ENCODE peak calls at places on chromosome 4, in seven cellular contexts. V is glutamatergic neuron, A is GM12878, O is bronchial epithelial cell, U is foreskin keratinocyte, N is RWPE1, Y is endothelial cell. R is an unnamed sample.

GRCh38 chr4:104486702-104487101 is 8.0 kb downstream of the CXXC4 start:
- DNase-seq in V (no peak), A (no peak), O (no peak), U (no peak), N (no peak), Y (no peak), R (no peak)

GRCh38 chr4:22458112-22458511 is 57.8 kb downstream of the ADGRA3 start:
- DNase-seq in V (no peak), A (no peak), O (peak), U (peak), N (no peak), Y (no peak), R (peak)

GRCh38 chr4:13700196-13701140 is 72.9 kb upstream of the BOD1L1 start:
- DNase-seq in V (no peak), A (no peak), O (peak), U (peak), N (no peak), Y (no peak), R (peak)

GRCh38 chr4:181647396-181648107 is 595.6 kb upstream of the TENM3 start:
- DNase-seq in V (no peak), A (no peak), O (no peak), U (peak), N (no peak), Y (no peak), R (no peak)

GRCh38 chr4:2742081-2742822 is 13.9 kb downstream of the TNIP2 start:
- DNase-seq in V (no peak), A (no peak), O (no peak), U (no peak), N (no peak), Y (no peak), R (no peak)

GRCh38 chr4:82429728-82430192 is 502 bp downstream of the HNRNPDL start:
- DNase-seq in V (no peak), A (no peak), O (peak), U (peak), N (peak), Y (no peak), R (peak)

GRCh38 chr4:80507507-80507906 is 172.0 kb downstream of the CFAP299 start:
- DNase-seq in V (no peak), A (peak), O (no peak), U (no peak), N (no peak), Y (no peak), R (no peak)

GRCh38 chr4:10129196-10130185 is 12.9 kb upstream of the WDR1 start:
- DNase-seq in V (no peak), A (no peak), O (no peak), U (peak), N (peak), Y (no peak), R (peak)

GRCh38 chr4:119041951-119042560 is 93.6 kb upstream of the MYOZ2 start:
- DNase-seq in V (peak), A (peak), O (peak), U (peak), N (peak), Y (peak), R (peak)

GRCh38 chr4:122823476-122823875 is 3.2 kb upstream of the FGF2 start:
- DNase-seq in V (no peak), A (no peak), O (no peak), U (no peak), N (no peak), Y (no peak), R (no peak)

GRCh38 chr4:54189140-54189539 is 40.0 kb upstream of the PDGFRA start:
- DNase-seq in V (no peak), A (no peak), O (no peak), U (no peak), N (no peak), Y (no peak), R (no peak)

GRCh38 chr4:39846705-39847104 is 131.0 kb downstream of the PDS5A start:
- DNase-seq in V (no peak), A (no peak), O (no peak), U (no peak), N (no peak), Y (no peak), R (no peak)

GRCh38 chr4:55834086-55834795 is 14.7 kb downstream of the EXOC1L start:
- DNase-seq in V (no peak), A (no peak), O (no peak), U (no peak), N (no peak), Y (no peak), R (no peak)

GRCh38 chr4:184464759-184465454 is 9.4 kb downstream of the IRF2 start:
- DNase-seq in V (no peak), A (no peak), O (no peak), U (no peak), N (no peak), Y (no peak), R (no peak)

GRCh38 chr4:89904524-89904923 is 9.9 kb downstream of the MMRN1 start:
- DNase-seq in V (no peak), A (no peak), O (no peak), U (no peak), N (no peak), Y (no peak), R (no peak)

GRCh38 chr4:8473920-8474590 is 33.5 kb downstream of the TRMT44 start:
- DNase-seq in V (no peak), A (no peak), O (no peak), U (no peak), N (no peak), Y (no peak), R (no peak)
- TF ChIP-seq CTCF in V (no peak), A (no peak), O (no peak), U (peak), N (no peak), Y (no peak), R (no peak)

DNA sequence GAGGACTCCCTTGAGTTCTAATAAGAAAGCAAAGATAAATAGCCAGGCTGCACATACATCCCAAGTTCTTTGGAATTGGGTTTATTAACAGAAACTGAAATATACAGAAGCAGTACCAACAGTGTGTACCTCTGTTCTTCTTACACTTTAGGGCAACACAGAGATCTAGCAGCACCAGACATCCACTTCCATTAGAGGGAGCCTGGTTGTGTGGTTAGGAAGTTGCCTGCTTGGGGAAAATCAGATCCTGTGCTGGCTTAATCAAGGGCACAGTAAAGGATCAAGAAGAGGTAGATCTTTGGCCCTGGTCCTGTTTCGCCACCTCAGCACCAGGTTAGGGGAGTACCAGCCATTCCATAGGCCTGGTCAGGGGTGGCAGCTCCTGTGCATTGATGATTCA is 231.1 kb upstream of the ARHGAP24 start:
- DNase-seq in V (no peak), A (no peak), O (peak), U (peak), N (no peak), Y (no peak), R (peak)
- TF ChIP-seq CTCF in V (no peak), A (no peak), O (peak), U (peak), N (no peak), Y (no peak), R (peak)

DNA sequence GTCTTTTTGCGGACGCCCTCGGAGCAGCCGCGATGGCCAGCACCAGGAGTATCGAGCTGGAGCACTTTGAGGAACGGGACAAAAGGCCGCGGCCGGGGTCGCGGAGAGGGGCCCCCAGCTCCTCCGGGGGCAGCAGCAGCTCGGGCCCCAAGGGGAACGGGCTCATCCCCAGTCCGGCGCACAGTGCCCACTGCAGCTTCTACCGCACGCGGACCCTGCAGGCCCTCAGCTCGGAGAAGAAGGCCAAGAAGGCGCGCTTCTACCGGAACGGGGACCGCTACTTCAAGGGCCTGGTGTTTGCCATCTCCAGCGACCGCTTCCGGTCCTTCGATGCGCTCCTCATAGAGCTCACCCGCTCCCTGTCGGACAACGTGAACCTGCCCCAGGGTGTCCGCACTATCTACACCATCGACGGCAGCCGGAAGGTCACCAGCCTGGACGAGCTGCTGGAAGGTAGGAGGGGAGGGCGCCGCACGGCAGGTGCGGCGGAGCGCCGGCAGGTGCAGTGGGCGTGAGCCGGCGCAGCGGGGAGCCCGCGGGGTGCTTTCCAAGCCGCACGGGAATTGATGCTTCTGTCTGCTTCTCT is 844 bp downstream of the DCLK2 start:
- DNase-seq in V (peak), A (no peak), O (no peak), U (peak), N (peak), Y (peak), R (peak)
- TF ChIP-seq CTCF in V (no peak), A (no peak), O (no peak), U (no peak), N (no peak), Y (no peak), R (no peak)

GRCh38 chr4:120977435-120977997 is 55.0 kb upstream of the PRDM5 start:
- DNase-seq in V (no peak), A (no peak), O (peak), U (peak), N (peak), Y (peak), R (peak)
- TF ChIP-seq CTCF in V (peak), A (peak), O (peak), U (peak), N (peak), Y (no peak), R (peak)

DNA sequence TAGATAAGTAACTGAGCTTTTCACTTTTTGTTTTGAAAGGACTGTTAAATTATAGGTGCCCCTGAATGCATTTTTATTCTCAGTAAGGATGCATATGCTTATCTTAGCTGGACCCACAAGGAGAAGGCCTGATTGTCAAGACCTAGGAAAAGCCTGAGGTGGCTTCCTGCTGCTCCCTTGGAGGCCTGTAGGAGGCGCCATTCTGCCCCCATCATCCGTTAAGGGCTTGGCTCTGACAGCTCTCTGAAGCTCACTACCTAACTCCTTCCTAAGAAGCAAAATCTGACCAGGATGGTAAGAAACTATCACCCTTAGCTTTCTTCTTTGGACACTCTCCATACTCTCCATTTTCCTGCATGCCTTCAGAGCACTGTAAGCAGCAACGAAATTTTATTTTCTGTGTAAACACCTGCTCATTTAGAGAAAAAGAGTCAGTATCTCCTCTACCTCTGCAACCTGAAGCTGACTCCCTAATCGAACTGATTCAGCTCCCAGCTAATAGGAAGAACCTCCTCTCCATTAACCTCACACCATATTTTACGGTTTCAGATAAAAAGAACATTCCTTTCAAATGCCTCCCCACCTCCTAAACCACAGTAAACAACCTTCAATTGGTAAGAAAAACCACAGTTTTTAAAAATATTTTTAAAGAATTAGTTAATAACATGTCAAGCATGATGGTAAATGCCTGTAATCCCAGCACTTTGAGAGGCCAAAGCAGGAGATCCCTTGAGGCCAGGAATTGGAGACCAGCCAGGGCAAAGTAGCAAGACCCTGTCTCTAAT is 73.4 kb upstream of the EDNRA start:
- DNase-seq in V (no peak), A (no peak), O (no peak), U (no peak), N (no peak), Y (no peak), R (no peak)
- TF ChIP-seq CTCF in V (peak), A (peak), O (peak), U (peak), N (no peak), Y (peak), R (peak)

DNA sequence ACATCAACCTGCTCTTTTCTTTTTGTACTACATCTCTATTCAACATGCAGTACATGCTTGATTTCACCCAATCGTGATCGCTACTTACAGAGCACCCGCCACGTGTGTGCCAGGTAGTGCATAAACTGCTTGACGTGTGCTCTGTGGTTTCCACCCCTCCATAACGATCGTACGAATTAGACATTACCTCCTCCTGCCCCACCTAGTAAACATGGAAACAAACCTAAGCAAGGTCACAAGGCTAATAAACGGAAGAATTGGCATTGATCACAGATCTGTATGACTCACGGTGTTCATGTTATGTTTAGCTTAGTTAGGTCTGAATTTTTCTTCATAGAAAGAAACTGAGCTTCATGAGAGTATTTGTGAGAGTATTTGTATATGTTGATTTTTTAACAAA is 64.1 kb downstream of the STX18 start:
- DNase-seq in V (no peak), A (no peak), O (no peak), U (no peak), N (no peak), Y (no peak), R (no peak)
- TF ChIP-seq CTCF in V (no peak), A (no peak), O (no peak), U (no peak), N (no peak), Y (no peak), R (no peak)

DNA sequence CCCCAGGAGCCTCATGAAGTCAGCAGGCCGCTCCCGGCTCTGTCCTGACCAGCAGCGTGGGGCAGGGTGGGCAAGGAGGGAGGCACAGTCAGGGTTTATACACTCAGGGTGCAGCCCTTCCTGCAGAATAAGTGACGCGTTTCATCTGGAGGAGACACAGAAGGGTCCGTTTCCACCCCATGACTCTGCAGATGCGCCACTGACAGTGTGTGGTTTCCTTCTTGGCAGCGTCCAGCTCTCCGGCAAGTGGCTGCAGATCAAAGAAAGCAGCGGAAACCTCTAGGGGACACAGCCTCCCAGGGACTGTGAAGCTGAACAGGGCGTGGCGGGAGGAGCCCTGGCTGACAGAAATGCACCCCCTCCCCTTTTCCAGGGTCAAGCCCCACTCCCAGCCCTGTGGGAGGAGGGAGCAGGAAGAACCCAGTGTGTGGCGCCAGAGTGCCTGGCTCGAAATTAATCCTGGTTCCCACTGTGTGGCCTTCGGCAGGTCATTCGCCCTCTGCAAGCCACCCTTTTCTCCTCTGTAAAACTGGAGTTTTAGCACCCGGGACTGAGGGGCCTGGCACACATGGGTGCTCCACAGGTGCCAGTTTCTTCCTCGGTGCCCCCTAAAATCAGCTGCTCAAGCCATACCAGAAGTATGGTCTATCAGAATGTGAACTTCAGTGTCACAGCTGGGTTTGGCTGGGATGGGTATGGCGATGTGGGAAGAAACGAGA is 17.3 kb upstream of the TBC1D14 start:
- DNase-seq in V (peak), A (no peak), O (no peak), U (no peak), N (no peak), Y (no peak), R (peak)
- TF ChIP-seq CTCF in V (no peak), A (peak), O (peak), U (peak), N (peak), Y (no peak), R (no peak)

GRCh38 chr4:129929984-129930383 is 834.0 kb downstream of the C4orf33 start:
- DNase-seq in V (no peak), A (no peak), O (no peak), U (no peak), N (no peak), Y (no peak), R (no peak)

GRCh38 chr4:129929052-129929451 is 833.1 kb downstream of the C4orf33 start:
- DNase-seq in V (no peak), A (no peak), O (no peak), U (peak), N (no peak), Y (peak), R (peak)

GRCh38 chr4:129926936-129927335 is 831.0 kb downstream of the C4orf33 start:
- DNase-seq in V (no peak), A (no peak), O (no peak), U (peak), N (no peak), Y (no peak), R (peak)
- TF ChIP-seq CTCF in V (no peak), A (peak), O (no peak), U (peak), N (no peak), Y (no peak), R (peak)